ENCODE peak calls at places on chromosomes 13 and 19, in nine cellular contexts. One of them, this sample, is unnamed. For H3K36me3, the result is how much of the 10 kb centered on the place peaks cover.

GRCh38 chr13:114115191-114115671 is 17.2 kb downstream of the RASA3 start:
- DNase-seq in body of pancreas: peak
- DNase-seq in fibroblast of lung: peak
- DNase-seq in mammary epithelial cell: peak
- DNase-seq in IMR-90: peak
- DNase-seq in breast epithelium: no peak
- DNase-seq in cardiac muscle cell: peak
- DNase-seq in kidney epithelial cell: peak
- DNase-seq in psoas muscle: peak
- DNase-seq in this sample: no peak

GRCh38 chr13:33401238-33401637 is 115.7 kb upstream of the STARD13 start:
- DNase-seq in body of pancreas: no peak
- DNase-seq in fibroblast of lung: no peak
- DNase-seq in mammary epithelial cell: no peak
- DNase-seq in IMR-90: no peak
- DNase-seq in breast epithelium: peak
- DNase-seq in cardiac muscle cell: no peak
- DNase-seq in kidney epithelial cell: no peak
- DNase-seq in psoas muscle: no peak
- DNase-seq in this sample: no peak

GRCh38 chr13:49112782-49113525 is 107.2 kb upstream of the MLNR start:
- DNase-seq in body of pancreas: no peak
- DNase-seq in fibroblast of lung: peak
- DNase-seq in mammary epithelial cell: no peak
- DNase-seq in IMR-90: peak
- DNase-seq in breast epithelium: no peak
- DNase-seq in cardiac muscle cell: peak
- DNase-seq in kidney epithelial cell: no peak
- DNase-seq in psoas muscle: no peak
- DNase-seq in this sample: no peak

GRCh38 chr13:33175991-33176390 is 109.6 kb downstream of the STARD13 start:
- DNase-seq in body of pancreas: no peak
- DNase-seq in fibroblast of lung: no peak
- DNase-seq in mammary epithelial cell: no peak
- DNase-seq in IMR-90: no peak
- DNase-seq in breast epithelium: no peak
- DNase-seq in cardiac muscle cell: no peak
- DNase-seq in kidney epithelial cell: no peak
- DNase-seq in psoas muscle: no peak
- DNase-seq in this sample: no peak

GRCh38 chr19:40363128-40363527 is 14.6 kb downstream of the PLD3 start:
- DNase-seq in body of pancreas: no peak
- DNase-seq in fibroblast of lung: no peak
- DNase-seq in mammary epithelial cell: no peak
- DNase-seq in IMR-90: no peak
- DNase-seq in breast epithelium: no peak
- DNase-seq in cardiac muscle cell: peak
- DNase-seq in kidney epithelial cell: no peak
- DNase-seq in psoas muscle: no peak
- DNase-seq in this sample: no peak

GRCh38 chr13:25281937-25282332 is 5.4 kb downstream of the MTMR6 start:
- DNase-seq in body of pancreas: no peak
- DNase-seq in fibroblast of lung: no peak
- DNase-seq in mammary epithelial cell: no peak
- DNase-seq in IMR-90: no peak
- DNase-seq in breast epithelium: no peak
- DNase-seq in cardiac muscle cell: no peak
- DNase-seq in kidney epithelial cell: no peak
- DNase-seq in psoas muscle: no peak
- DNase-seq in this sample: no peak

GRCh38 chr19:5287066-5287465 is 53.5 kb downstream of the PTPRS start:
- DNase-seq in body of pancreas: no peak
- DNase-seq in fibroblast of lung: no peak
- DNase-seq in mammary epithelial cell: no peak
- DNase-seq in IMR-90: no peak
- DNase-seq in breast epithelium: no peak
- DNase-seq in cardiac muscle cell: no peak
- DNase-seq in kidney epithelial cell: no peak
- DNase-seq in psoas muscle: no peak
- DNase-seq in this sample: no peak

GRCh38 chr19:49887037-49887652 is 9.5 kb downstream of the IL4I1 start:
- DNase-seq in body of pancreas: no peak
- DNase-seq in fibroblast of lung: no peak
- DNase-seq in mammary epithelial cell: no peak
- DNase-seq in IMR-90: no peak
- DNase-seq in breast epithelium: no peak
- DNase-seq in cardiac muscle cell: no peak
- DNase-seq in kidney epithelial cell: no peak
- DNase-seq in psoas muscle: no peak
- DNase-seq in this sample: no peak

GRCh38 chr13:103101500-103101899 is 35.3 kb upstream of the SLC10A2 start:
- DNase-seq in body of pancreas: no peak
- DNase-seq in fibroblast of lung: no peak
- DNase-seq in mammary epithelial cell: no peak
- DNase-seq in IMR-90: no peak
- DNase-seq in breast epithelium: no peak
- DNase-seq in cardiac muscle cell: no peak
- DNase-seq in kidney epithelial cell: no peak
- DNase-seq in psoas muscle: no peak
- DNase-seq in this sample: no peak

GRCh38 chr13:103903790-103904189 is 837.6 kb upstream of the SLC10A2 start:
- DNase-seq in body of pancreas: no peak
- DNase-seq in fibroblast of lung: no peak
- DNase-seq in mammary epithelial cell: no peak
- DNase-seq in IMR-90: no peak
- DNase-seq in breast epithelium: no peak
- DNase-seq in cardiac muscle cell: no peak
- DNase-seq in kidney epithelial cell: no peak
- DNase-seq in psoas muscle: no peak
- DNase-seq in this sample: no peak

GRCh38 chr19:43526884-43527859 is at the start of gene ETHE1:
- DNase-seq in body of pancreas: peak
- DNase-seq in fibroblast of lung: peak
- DNase-seq in mammary epithelial cell: peak
- DNase-seq in IMR-90: peak
- DNase-seq in breast epithelium: peak
- DNase-seq in cardiac muscle cell: peak
- DNase-seq in kidney epithelial cell: no peak
- DNase-seq in psoas muscle: peak
- DNase-seq in this sample: no peak

GRCh38 chr19:34808566-34808965 is 35.6 kb upstream of the ZNF599 start:
- DNase-seq in body of pancreas: no peak
- DNase-seq in fibroblast of lung: peak
- DNase-seq in mammary epithelial cell: peak
- DNase-seq in IMR-90: peak
- DNase-seq in breast epithelium: no peak
- DNase-seq in cardiac muscle cell: peak
- DNase-seq in kidney epithelial cell: peak
- DNase-seq in psoas muscle: no peak
- DNase-seq in this sample: peak

GRCh38 chr13:98773053-98773452 is 20.6 kb upstream of the SLC15A1 start:
- DNase-seq in body of pancreas: no peak
- DNase-seq in fibroblast of lung: no peak
- DNase-seq in mammary epithelial cell: no peak
- DNase-seq in IMR-90: no peak
- DNase-seq in breast epithelium: no peak
- DNase-seq in cardiac muscle cell: no peak
- DNase-seq in kidney epithelial cell: no peak
- DNase-seq in psoas muscle: no peak
- DNase-seq in this sample: no peak

GRCh38 chr13:22235950-22236290 is 565.0 kb downstream of the FGF9 start:
- DNase-seq in body of pancreas: no peak
- DNase-seq in fibroblast of lung: no peak
- DNase-seq in mammary epithelial cell: no peak
- DNase-seq in IMR-90: no peak
- DNase-seq in breast epithelium: no peak
- DNase-seq in cardiac muscle cell: no peak
- DNase-seq in kidney epithelial cell: no peak
- DNase-seq in psoas muscle: no peak
- DNase-seq in this sample: no peak

GRCh38 chr13:54799621-54800226 is 1771.1 kb downstream of the OLFM4 start:
- DNase-seq in body of pancreas: no peak
- DNase-seq in fibroblast of lung: no peak
- DNase-seq in mammary epithelial cell: no peak
- DNase-seq in IMR-90: no peak
- DNase-seq in breast epithelium: no peak
- DNase-seq in cardiac muscle cell: no peak
- DNase-seq in kidney epithelial cell: no peak
- DNase-seq in psoas muscle: no peak
- DNase-seq in this sample: no peak

DNA sequence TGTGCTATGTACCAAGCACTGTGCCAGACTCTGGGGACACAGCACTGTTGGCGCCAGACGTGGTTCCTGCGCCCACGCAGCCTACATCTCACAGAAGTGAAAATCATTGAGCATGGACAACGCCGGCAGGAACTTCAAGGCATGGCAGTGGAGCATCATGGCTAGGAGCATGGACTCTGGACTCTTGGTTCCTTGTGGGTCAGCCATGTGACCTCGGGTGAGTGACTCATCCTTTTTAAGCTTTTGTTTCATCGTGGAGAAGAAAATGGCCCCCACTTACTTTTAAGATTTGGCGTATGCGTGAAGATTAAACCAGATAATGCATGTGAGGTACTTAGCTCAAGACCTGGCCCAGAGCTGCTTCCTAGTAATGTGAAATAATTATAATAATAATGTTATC is 988.5 kb downstream of the UQCRFS1 start:
- DNase-seq in body of pancreas: no peak
- DNase-seq in fibroblast of lung: no peak
- DNase-seq in mammary epithelial cell: no peak
- DNase-seq in IMR-90: no peak
- DNase-seq in breast epithelium: no peak
- DNase-seq in cardiac muscle cell: no peak
- DNase-seq in kidney epithelial cell: no peak
- DNase-seq in psoas muscle: no peak
- DNase-seq in this sample: no peak
- H3K36me3 ChIP-seq in body of pancreas: under half
- H3K36me3 ChIP-seq in fibroblast of lung: under half
- H3K36me3 ChIP-seq in mammary epithelial cell: under half
- H3K36me3 ChIP-seq in IMR-90: under half
- H3K36me3 ChIP-seq in breast epithelium: under half
- H3K36me3 ChIP-seq in cardiac muscle cell: under half
- H3K36me3 ChIP-seq in kidney epithelial cell: under half
- H3K36me3 ChIP-seq in psoas muscle: under half
- H3K36me3 ChIP-seq in this sample: under half

GRCh38 chr13:40341501-40341900 is 324.9 kb downstream of the FOXO1 start:
- DNase-seq in body of pancreas: no peak
- DNase-seq in fibroblast of lung: no peak
- DNase-seq in mammary epithelial cell: no peak
- DNase-seq in IMR-90: no peak
- DNase-seq in breast epithelium: no peak
- DNase-seq in cardiac muscle cell: no peak
- DNase-seq in kidney epithelial cell: no peak
- DNase-seq in psoas muscle: no peak
- DNase-seq in this sample: no peak

GRCh38 chr13:40341086-40341471 is 325.4 kb downstream of the FOXO1 start:
- DNase-seq in body of pancreas: no peak
- DNase-seq in fibroblast of lung: no peak
- DNase-seq in mammary epithelial cell: no peak
- DNase-seq in IMR-90: no peak
- DNase-seq in breast epithelium: no peak
- DNase-seq in cardiac muscle cell: peak
- DNase-seq in kidney epithelial cell: no peak
- DNase-seq in psoas muscle: no peak
- DNase-seq in this sample: no peak

GRCh38 chr13:40338217-40338616 is 328.2 kb downstream of the FOXO1 start:
- DNase-seq in body of pancreas: no peak
- DNase-seq in fibroblast of lung: no peak
- DNase-seq in mammary epithelial cell: no peak
- DNase-seq in IMR-90: no peak
- DNase-seq in breast epithelium: no peak
- DNase-seq in cardiac muscle cell: no peak
- DNase-seq in kidney epithelial cell: no peak
- DNase-seq in psoas muscle: no peak
- DNase-seq in this sample: no peak

GRCh38 chr13:40342461-40342860 is 324.0 kb downstream of the FOXO1 start:
- DNase-seq in body of pancreas: no peak
- DNase-seq in fibroblast of lung: no peak
- DNase-seq in mammary epithelial cell: no peak
- DNase-seq in IMR-90: no peak
- DNase-seq in breast epithelium: no peak
- DNase-seq in cardiac muscle cell: no peak
- DNase-seq in kidney epithelial cell: no peak
- DNase-seq in psoas muscle: no peak
- DNase-seq in this sample: no peak

DNA sequence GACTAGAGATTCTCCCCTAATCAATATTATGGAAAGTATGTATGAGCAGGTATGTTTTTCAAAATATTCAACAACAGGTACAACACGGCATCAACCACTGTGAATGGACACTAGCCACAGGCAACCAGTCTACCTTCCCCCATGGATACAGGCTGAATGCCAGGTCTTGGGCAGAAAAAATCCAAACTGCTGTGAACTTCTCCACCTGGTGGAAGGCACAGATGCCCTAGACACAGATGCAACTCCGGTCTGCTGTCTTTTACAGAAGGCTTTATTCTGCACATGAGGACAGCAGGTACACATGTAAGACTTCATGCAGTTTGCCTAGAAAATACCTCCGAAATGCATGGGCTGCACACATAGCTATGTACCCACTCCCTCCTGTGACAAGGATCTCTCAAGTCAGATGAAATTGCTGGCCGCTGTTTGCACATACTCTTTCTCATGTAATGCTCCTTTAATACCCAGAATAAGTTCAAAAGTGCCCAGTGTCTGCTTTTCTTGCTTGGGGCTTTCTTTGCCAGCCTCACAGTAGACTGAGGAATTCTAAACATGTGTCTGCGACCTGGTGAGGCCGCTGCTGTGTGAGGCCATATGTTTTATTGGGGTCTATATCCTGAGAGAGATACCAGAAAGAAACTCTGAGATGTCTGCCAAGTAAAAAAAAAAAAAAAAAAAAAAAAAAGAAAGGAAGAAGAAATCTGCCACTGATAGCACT is 325.9 kb downstream of the FOXO1 start:
- DNase-seq in body of pancreas: peak
- DNase-seq in fibroblast of lung: no peak
- DNase-seq in mammary epithelial cell: peak
- DNase-seq in IMR-90: no peak
- DNase-seq in breast epithelium: no peak
- DNase-seq in cardiac muscle cell: peak
- DNase-seq in kidney epithelial cell: no peak
- DNase-seq in psoas muscle: no peak
- DNase-seq in this sample: no peak
- TF ChIP-seq CTCF in body of pancreas: peak
- TF ChIP-seq CTCF in fibroblast of lung: no peak
- TF ChIP-seq CTCF in mammary epithelial cell: peak
- TF ChIP-seq CTCF in IMR-90: no peak
- TF ChIP-seq CTCF in breast epithelium: no peak
- TF ChIP-seq CTCF in cardiac muscle cell: no peak
- TF ChIP-seq CTCF in kidney epithelial cell: no peak
- TF ChIP-seq CTCF in psoas muscle: no peak
- TF ChIP-seq CTCF in this sample: peak

GRCh38 chr13:72727417-72728289 is at the start of the genes BORA and MZT1:
- DNase-seq in body of pancreas: peak
- DNase-seq in fibroblast of lung: peak
- DNase-seq in mammary epithelial cell: peak
- DNase-seq in IMR-90: peak
- DNase-seq in breast epithelium: peak
- DNase-seq in cardiac muscle cell: peak
- DNase-seq in kidney epithelial cell: peak
- DNase-seq in psoas muscle: peak
- DNase-seq in this sample: peak
- H3K36me3 ChIP-seq in body of pancreas: under half
- H3K36me3 ChIP-seq in fibroblast of lung: under half
- H3K36me3 ChIP-seq in mammary epithelial cell: under half
- H3K36me3 ChIP-seq in IMR-90: under half
- H3K36me3 ChIP-seq in breast epithelium: under half
- H3K36me3 ChIP-seq in cardiac muscle cell: under half
- H3K36me3 ChIP-seq in kidney epithelial cell: under half
- H3K36me3 ChIP-seq in psoas muscle: under half
- H3K36me3 ChIP-seq in this sample: under half

GRCh38 chr19:45922281-45922680 is 7.7 kb upstream of the NANOS2 start:
- DNase-seq in body of pancreas: no peak
- DNase-seq in fibroblast of lung: no peak
- DNase-seq in mammary epithelial cell: no peak
- DNase-seq in IMR-90: no peak
- DNase-seq in breast epithelium: no peak
- DNase-seq in cardiac muscle cell: no peak
- DNase-seq in kidney epithelial cell: no peak
- DNase-seq in psoas muscle: peak
- DNase-seq in this sample: no peak
- TF ChIP-seq CTCF in body of pancreas: no peak
- TF ChIP-seq CTCF in fibroblast of lung: no peak
- TF ChIP-seq CTCF in mammary epithelial cell: peak
- TF ChIP-seq CTCF in IMR-90: peak
- TF ChIP-seq CTCF in breast epithelium: no peak
- TF ChIP-seq CTCF in cardiac muscle cell: peak
- TF ChIP-seq CTCF in kidney epithelial cell: peak
- TF ChIP-seq CTCF in psoas muscle: no peak
- TF ChIP-seq CTCF in this sample: peak